ENCODE peak calls at places on chromosomes 2 and 18, in seven cellular contexts. One of them, this sample, is unnamed.

GRCh38 chr18:73681398-73681797 is 466.2 kb downstream of the FBXO15 start:
- DNase-seq in BE2C: no peak
- DNase-seq in dermis blood vessel endothelial cell: no peak
- DNase-seq in mesendoderm: no peak
- DNase-seq in AG04450: no peak
- DNase-seq in smooth muscle cell of the brain vasculature: no peak
- DNase-seq in NCI-H524: no peak
- DNase-seq in this sample: no peak

GRCh38 chr2:42486145-42486906 is 7.5 kb downstream of the KCNG3 start:
- DNase-seq in BE2C: no peak
- DNase-seq in dermis blood vessel endothelial cell: no peak
- DNase-seq in mesendoderm: no peak
- DNase-seq in AG04450: no peak
- DNase-seq in smooth muscle cell of the brain vasculature: no peak
- DNase-seq in NCI-H524: no peak
- DNase-seq in this sample: no peak

GRCh38 chr2:217064234-217065103 is 204.6 kb upstream of the TNP1 start:
- DNase-seq in BE2C: no peak
- DNase-seq in dermis blood vessel endothelial cell: peak; percentile 68
- DNase-seq in mesendoderm: peak; percentile 74
- DNase-seq in AG04450: no peak
- DNase-seq in smooth muscle cell of the brain vasculature: peak; percentile 88
- DNase-seq in NCI-H524: no peak
- DNase-seq in this sample: no peak

GRCh38 chr2:145760781-145761649 is 1241.1 kb upstream of the ZEB2 start:
- DNase-seq in BE2C: no peak
- DNase-seq in dermis blood vessel endothelial cell: peak; percentile 88
- DNase-seq in mesendoderm: peak; percentile 83
- DNase-seq in AG04450: peak; percentile 57
- DNase-seq in smooth muscle cell of the brain vasculature: peak; percentile 21
- DNase-seq in NCI-H524: no peak
- DNase-seq in this sample: no peak

GRCh38 chr2:45119038-45119437 is 109.8 kb upstream of the SIX2 start:
- DNase-seq in BE2C: no peak
- DNase-seq in dermis blood vessel endothelial cell: no peak
- DNase-seq in mesendoderm: no peak
- DNase-seq in AG04450: peak; percentile 8
- DNase-seq in smooth muscle cell of the brain vasculature: no peak
- DNase-seq in NCI-H524: no peak
- DNase-seq in this sample: no peak

GRCh38 chr18:51153659-51154371 is 43.7 kb downstream of the MEX3C start:
- DNase-seq in BE2C: no peak
- DNase-seq in dermis blood vessel endothelial cell: no peak
- DNase-seq in mesendoderm: no peak
- DNase-seq in AG04450: no peak
- DNase-seq in smooth muscle cell of the brain vasculature: no peak
- DNase-seq in NCI-H524: no peak
- DNase-seq in this sample: no peak

GRCh38 chr2:20049631-20050030 is 1.8 kb downstream of the LAPTM4A start:
- DNase-seq in BE2C: no peak
- DNase-seq in dermis blood vessel endothelial cell: peak; percentile 43
- DNase-seq in mesendoderm: peak; percentile 38
- DNase-seq in AG04450: no peak
- DNase-seq in smooth muscle cell of the brain vasculature: no peak
- DNase-seq in NCI-H524: no peak
- DNase-seq in this sample: no peak

GRCh38 chr18:9851511-9851910 is 34.3 kb upstream of the TXNDC2 start:
- DNase-seq in BE2C: no peak
- DNase-seq in dermis blood vessel endothelial cell: no peak
- DNase-seq in mesendoderm: no peak
- DNase-seq in AG04450: no peak
- DNase-seq in smooth muscle cell of the brain vasculature: no peak
- DNase-seq in NCI-H524: no peak
- DNase-seq in this sample: no peak

GRCh38 chr2:120430957-120431356 is 85.0 kb downstream of the INHBB start:
- DNase-seq in BE2C: no peak
- DNase-seq in dermis blood vessel endothelial cell: no peak
- DNase-seq in mesendoderm: no peak
- DNase-seq in AG04450: no peak
- DNase-seq in smooth muscle cell of the brain vasculature: no peak
- DNase-seq in NCI-H524: no peak
- DNase-seq in this sample: no peak

GRCh38 chr2:67574230-67574629 is 177.1 kb downstream of the ETAA1 start:
- DNase-seq in BE2C: no peak
- DNase-seq in dermis blood vessel endothelial cell: peak; percentile 36
- DNase-seq in mesendoderm: no peak
- DNase-seq in AG04450: no peak
- DNase-seq in smooth muscle cell of the brain vasculature: no peak
- DNase-seq in NCI-H524: no peak
- DNase-seq in this sample: no peak

GRCh38 chr2:128187032-128187654 is 96.1 kb downstream of the UGGT1 start:
- DNase-seq in BE2C: no peak
- DNase-seq in dermis blood vessel endothelial cell: peak; percentile 56
- DNase-seq in mesendoderm: peak; percentile 52
- DNase-seq in AG04450: no peak
- DNase-seq in smooth muscle cell of the brain vasculature: no peak
- DNase-seq in NCI-H524: no peak
- DNase-seq in this sample: no peak

GRCh38 chr18:76451475-76452331 is 43.3 kb downstream of the ZNF516 start:
- DNase-seq in BE2C: peak; percentile 29
- DNase-seq in dermis blood vessel endothelial cell: peak; percentile 50
- DNase-seq in mesendoderm: no peak
- DNase-seq in AG04450: no peak
- DNase-seq in smooth muscle cell of the brain vasculature: no peak
- DNase-seq in NCI-H524: no peak
- DNase-seq in this sample: peak; percentile 38

GRCh38 chr2:173898178-173898668 is 67.0 kb downstream of the SP3 start:
- DNase-seq in BE2C: no peak
- DNase-seq in dermis blood vessel endothelial cell: no peak
- DNase-seq in mesendoderm: no peak
- DNase-seq in AG04450: no peak
- DNase-seq in smooth muscle cell of the brain vasculature: no peak
- DNase-seq in NCI-H524: no peak
- DNase-seq in this sample: no peak

GRCh38 chr2:222613715-222614331 is 42.1 kb downstream of the FARSB start:
- DNase-seq in BE2C: peak; percentile 30
- DNase-seq in dermis blood vessel endothelial cell: peak; percentile 71
- DNase-seq in mesendoderm: peak; percentile 76
- DNase-seq in AG04450: peak; percentile 10
- DNase-seq in smooth muscle cell of the brain vasculature: peak; percentile 33
- DNase-seq in NCI-H524: peak; percentile 12
- DNase-seq in this sample: peak; percentile 70

GRCh38 chr2:33166287-33166881 is 219.6 kb downstream of the LTBP1 start:
- DNase-seq in BE2C: no peak
- DNase-seq in dermis blood vessel endothelial cell: peak; percentile 39
- DNase-seq in mesendoderm: no peak
- DNase-seq in AG04450: no peak
- DNase-seq in smooth muscle cell of the brain vasculature: no peak
- DNase-seq in NCI-H524: no peak
- DNase-seq in this sample: no peak

GRCh38 chr18:12376034-12376717 is 851 bp downstream of the AFG3L2 start:
- DNase-seq in BE2C: peak; percentile 30
- DNase-seq in dermis blood vessel endothelial cell: peak; percentile 43
- DNase-seq in mesendoderm: peak; percentile 48
- DNase-seq in AG04450: no peak
- DNase-seq in smooth muscle cell of the brain vasculature: no peak
- DNase-seq in NCI-H524: no peak
- DNase-seq in this sample: no peak

GRCh38 chr18:28514699-28515098 is 337.8 kb upstream of the CDH2 start:
- DNase-seq in BE2C: no peak
- DNase-seq in dermis blood vessel endothelial cell: no peak
- DNase-seq in mesendoderm: no peak
- DNase-seq in AG04450: no peak
- DNase-seq in smooth muscle cell of the brain vasculature: no peak
- DNase-seq in NCI-H524: no peak
- DNase-seq in this sample: no peak

GRCh38 chr2:157315901-157316300 is 9.7 kb downstream of the ERMN start:
- DNase-seq in BE2C: no peak
- DNase-seq in dermis blood vessel endothelial cell: no peak
- DNase-seq in mesendoderm: no peak
- DNase-seq in AG04450: no peak
- DNase-seq in smooth muscle cell of the brain vasculature: no peak
- DNase-seq in NCI-H524: no peak
- DNase-seq in this sample: no peak

GRCh38 chr2:240220371-240220770 is 79.9 kb upstream of the OTOS start:
- DNase-seq in BE2C: no peak
- DNase-seq in dermis blood vessel endothelial cell: no peak
- DNase-seq in mesendoderm: peak; percentile 31
- DNase-seq in AG04450: no peak
- DNase-seq in smooth muscle cell of the brain vasculature: no peak
- DNase-seq in NCI-H524: no peak
- DNase-seq in this sample: no peak

GRCh38 chr2:70688427-70688826 is 79.6 kb downstream of the ADD2 start:
- DNase-seq in BE2C: no peak
- DNase-seq in dermis blood vessel endothelial cell: no peak
- DNase-seq in mesendoderm: no peak
- DNase-seq in AG04450: no peak
- DNase-seq in smooth muscle cell of the brain vasculature: no peak
- DNase-seq in NCI-H524: no peak
- DNase-seq in this sample: no peak

GRCh38 chr2:180873219-180873618 is 107.2 kb upstream of the UBE2E3 start:
- DNase-seq in BE2C: no peak
- DNase-seq in dermis blood vessel endothelial cell: no peak
- DNase-seq in mesendoderm: no peak
- DNase-seq in AG04450: no peak
- DNase-seq in smooth muscle cell of the brain vasculature: no peak
- DNase-seq in NCI-H524: no peak
- DNase-seq in this sample: no peak

This sample was measured in D341Med.